ENCODE peak calls at places on chromosomes 5 and 9, in ten cellular contexts. Z, T, M, X, E, P, B, J, G and D are unnamed samples.

GRCh38 chr5:2579126-2579525 is 172.4 kb downstream of the IRX2 start:
- DNase-seq in P (no peak), E (no peak), J (no peak), T (no peak), M (no peak), B (no peak), X (no peak), G (no peak), Z (no peak), D (no peak)

GRCh38 chr5:927172-928015 is 34.7 kb downstream of the TRIP13 start:
- DNase-seq in X (no peak), G (no peak), Z (no peak), B (no peak), P (no peak), M (no peak), T (no peak), J (no peak), E (no peak), D (no peak)

GRCh38 chr5:72598461-72599433 is 91.5 kb upstream of the ZNF366 start:
- DNase-seq in X (no peak), P (no peak), M (peak; percentile 22), J (peak; percentile 71), T (no peak), G (peak; percentile 44), Z (peak; percentile 74), E (no peak), B (no peak), D (peak; percentile 85)

GRCh38 chr5:11174601-11175000 is 413.6 kb upstream of the DAP start:
- DNase-seq in X (no peak), M (no peak), G (no peak), P (no peak), T (no peak), E (no peak), J (no peak), Z (no peak), B (no peak), D (no peak)

GRCh38 chr5:61298580-61298979 is 33.5 kb upstream of the ZSWIM6 start:
- DNase-seq in J (peak; percentile 95), Z (peak; percentile 89), P (no peak), M (no peak), X (no peak), E (no peak), G (peak; percentile 80), B (no peak), T (no peak), D (peak; percentile 68)

GRCh38 chr5:36450229-36451024 is 148.7 kb upstream of the RANBP3L start:
- DNase-seq in E (no peak), Z (no peak), T (no peak), X (no peak), J (peak; percentile 90), M (no peak), P (no peak), G (peak; percentile 73), B (no peak), D (peak; percentile 59)

GRCh38 chr5:141496038-141496437 is 7.2 kb downstream of the PCDHGC5 start:
- DNase-seq in Z (no peak), M (no peak), T (no peak), B (no peak), E (peak; percentile 73), X (no peak), J (no peak), P (no peak), G (peak; percentile 65), D (peak; percentile 94)

GRCh38 chr9:105007143-105007542 is 79.2 kb upstream of the ABCA1 start:
- DNase-seq in T (no peak), P (no peak), J (peak; percentile 95), M (no peak), Z (peak; percentile 92), G (peak; percentile 96), X (no peak), B (peak; percentile 38), E (peak; percentile 66), D (peak; percentile 92)

GRCh38 chr9:81078555-81078954 is 610.8 kb downstream of the TLE1 start:
- DNase-seq in E (no peak), X (no peak), G (no peak), T (no peak), J (no peak), P (no peak), B (no peak), M (no peak), Z (peak; percentile 7), D (no peak)

GRCh38 chr5:127447822-127448221 is 69.6 kb upstream of the PRRC1 start:
- DNase-seq in Z (peak; percentile 74), X (no peak), P (no peak), J (no peak), G (peak; percentile 82), M (no peak), T (no peak), E (no peak), B (peak; percentile 43), D (peak; percentile 70)

GRCh38 chr9:35771079-35771441 is 17.0 kb upstream of the MSMP start:
- DNase-seq in M (no peak), J (no peak), B (no peak), T (no peak), X (no peak), Z (no peak), P (peak; percentile 52), G (no peak), E (no peak), D (no peak)

GRCh38 chr9:131997779-131998178 is 81.9 kb downstream of the MED27 start:
- DNase-seq in P (no peak), M (no peak), Z (peak; percentile 53), B (no peak), T (no peak), E (peak; percentile 49), X (no peak), G (peak; percentile 69), J (no peak), D (peak; percentile 61)

GRCh38 chr5:132363431-132364112 is 5.9 kb upstream of the SLC22A5 start:
- DNase-seq in E (peak; percentile 57), M (peak; percentile 78), Z (peak; percentile 93), B (peak; percentile 39), J (peak; percentile 98), G (peak; percentile 94), T (no peak), P (no peak), X (no peak), D (peak; percentile 94)

GRCh38 chr9:110293246-110293645 is 36.9 kb upstream of the TXN start:
- DNase-seq in G (no peak), X (no peak), P (no peak), M (no peak), Z (no peak), J (peak; percentile 92), E (no peak), B (no peak), T (no peak), D (no peak)

GRCh38 chr9:127004946-127005769 is 90.6 kb downstream of the RALGPS1 start:
- DNase-seq in B (no peak), T (peak; percentile 52), M (no peak), G (peak; percentile 73), X (no peak), E (peak; percentile 46), J (peak; percentile 59), P (no peak), Z (peak; percentile 51), D (peak; percentile 45)

GRCh38 chr5:67462150-67462549 is 265.6 kb upstream of the CD180 start:
- DNase-seq in B (no peak), P (no peak), Z (no peak), M (no peak), E (no peak), G (no peak), T (no peak), X (no peak), J (no peak), D (no peak)

GRCh38 chr9:6716766-6717165 is 41.0 kb upstream of the KDM4C start:
- DNase-seq in B (no peak), T (no peak), E (no peak), M (no peak), P (no peak), X (no peak), G (no peak), Z (no peak), J (no peak), D (no peak)

GRCh38 chr9:134724231-134724911 is 82.8 kb downstream of the COL5A1 start:
- DNase-seq in G (peak; percentile 63), P (peak; percentile 35), M (no peak), T (no peak), E (no peak), J (no peak), Z (peak; percentile 55), B (no peak), X (no peak), D (peak; percentile 39)

GRCh38 chr9:130997925-130998595 is 10.9 kb upstream of the LAMC3 start:
- DNase-seq in P (peak; percentile 75), G (peak; percentile 32), J (peak; percentile 37), B (peak; percentile 18), Z (peak; percentile 54), M (peak; percentile 99), T (no peak), X (peak; percentile 86), E (peak; percentile 15), D (peak; percentile 65)

GRCh38 chr5:118752992-118753391 is 235.4 kb downstream of the DTWD2 start:
- DNase-seq in E (no peak), G (no peak), Z (no peak), B (no peak), P (no peak), T (no peak), J (no peak), X (no peak), M (no peak), D (no peak)

GRCh38 chr9:121300283-121301119 is 32.5 kb downstream of the GSN start:
- DNase-seq in M (no peak), X (no peak), P (no peak), Z (no peak), G (no peak), E (no peak), B (no peak), J (no peak), T (no peak), D (no peak)
- H3K4me3 ChIP-seq in M (no peak overlapping the region), X (peak overlapping the region; percentile 36), P (peak overlapping the region; percentile 47), Z (no peak overlapping the region), G (peak overlapping the region; percentile 35), E (peak overlapping the region; percentile 28), B (peak overlapping the region; percentile 41), J (peak overlapping the region; percentile 43), T (no peak overlapping the region), D (peak overlapping the region; percentile 58)

GRCh38 chr9:99511723-99512122 is 289.6 kb downstream of the SEC61B start:
- DNase-seq in E (no peak), P (no peak), B (no peak), M (no peak), J (no peak), T (no peak), X (no peak), G (no peak), Z (no peak), D (no peak)
- TF ChIP-seq CTCF in E (no peak), P (no peak), B (peak; percentile 24), M (peak; percentile 21), J (peak; percentile 26), T (no peak), X (no peak), G (peak; percentile 8), Z (peak; percentile 23), D (peak; percentile 37)

GRCh38 chr9:128244443-128245226 is 31.2 kb downstream of the GOLGA2 start:
- DNase-seq in T (no peak), P (peak; percentile 65), E (peak; percentile 8), J (no peak), M (peak; percentile 82), X (peak; percentile 55), Z (peak; percentile 86), B (peak; percentile 83), G (peak; percentile 79), D (peak; percentile 82)
- H3K4me3 ChIP-seq in T (no peak overlapping the region), P (no peak overlapping the region), E (no peak overlapping the region), J (no peak overlapping the region), M (no peak overlapping the region), X (no peak overlapping the region), Z (peak overlapping the region; percentile 47), B (peak overlapping the region; percentile 72), G (peak overlapping the region; percentile 72), D (peak overlapping the region; percentile 52)

GRCh38 chr5:122030251-122030650 is 47.8 kb downstream of the LOX start:
- DNase-seq in G (no peak), J (no peak), E (no peak), B (no peak), T (no peak), Z (no peak), X (no peak), M (peak; percentile 3), P (no peak), D (peak; percentile 44)
- TF ChIP-seq CTCF in G (no peak), J (no peak), E (peak; percentile 12), B (peak; percentile 11), T (no peak), Z (no peak), X (peak; percentile 6), M (no peak), P (no peak), D (peak; percentile 36)